ENCODE peak calls at places on chromosomes 4 and X, in four cellular contexts. N, L, T and F are unnamed samples.

GRCh38 chrX:47831788-47832187 is 4.9 kb upstream of the ZNF81 start:
- DNase-seq in N (peak), L (peak), T (peak), F (peak)

GRCh38 chr4:41203169-41203568 is 11.2 kb downstream of the APBB2 start:
- DNase-seq in N (no peak), L (no peak), T (no peak), F (no peak)

GRCh38 chr4:20356565-20356964 is 104.9 kb downstream of the SLIT2 start:
- DNase-seq in N (no peak), L (no peak), T (no peak), F (no peak)

GRCh38 chrX:56765816-56766553 is 36.9 kb downstream of the NBDY start:
- DNase-seq in N (no peak), L (no peak), T (no peak), F (no peak)

GRCh38 chrX:106481341-106481740 is 130.4 kb upstream of the RADX start:
- DNase-seq in N (peak), L (peak), T (peak), F (peak)

GRCh38 chr4:132809298-132810032 is 339.6 kb upstream of the PCDH10 start:
- DNase-seq in N (no peak), L (no peak), T (peak), F (no peak)

GRCh38 chrX:150088042-150088441 is 149.8 kb upstream of the EOLA2 start:
- DNase-seq in N (no peak), L (no peak), T (no peak), F (no peak)

GRCh38 chr4:2732526-2732925 is 23.6 kb downstream of the TNIP2 start:
- DNase-seq in N (no peak), L (no peak), T (no peak), F (no peak)

GRCh38 chr4:6313216-6313615 is 43.6 kb downstream of the WFS1 start:
- DNase-seq in N (no peak), L (no peak), T (no peak), F (no peak)

GRCh38 chr4:7390366-7390765 is 44.4 kb downstream of the PSAPL1 start:
- DNase-seq in N (no peak), L (no peak), T (peak), F (no peak)

GRCh38 chr4:112739442-112739841 is 102.5 kb downstream of the LARP7 start:
- DNase-seq in N (no peak), L (no peak), T (peak), F (no peak)

GRCh38 chr4:156608651-156609050 is 362.9 kb downstream of the PDGFC start:
- DNase-seq in N (no peak), L (no peak), T (no peak), F (no peak)

GRCh38 chr4:179124957-179125356 is 1682.7 kb upstream of the AGA start:
- DNase-seq in N (no peak), L (no peak), T (no peak), F (no peak)

GRCh38 chr4:27178066-27178465 is 317.4 kb downstream of the STIM2 start:
- DNase-seq in N (no peak), L (no peak), T (no peak), F (no peak)

GRCh38 chr4:106707776-106708603 is 328.1 kb downstream of the DKK2 start:
- DNase-seq in N (no peak), L (no peak), T (no peak), F (no peak)

GRCh38 chr4:89404530-89404929 is 96.9 kb upstream of the GPRIN3 start:
- DNase-seq in N (no peak), L (no peak), T (no peak), F (no peak)

GRCh38 chrX:77793950-77794349 is 7.9 kb upstream of the ATRX start:
- DNase-seq in N (no peak), L (no peak), T (no peak), F (no peak)

GRCh38 chr4:105234582-105234981 is 87.9 kb downstream of the TET2 start:
- DNase-seq in N (no peak), L (no peak), T (no peak), F (no peak)

GRCh38 chr4:103204114-103204513 is 6.0 kb upstream of the CENPE start:
- DNase-seq in N (peak), L (peak), T (no peak), F (peak)

GRCh38 chr4:163922302-163922701 is 427.8 kb downstream of the TMA16 start:
- DNase-seq in N (no peak), L (no peak), T (no peak), F (no peak)

GRCh38 chr4:86497131-86497530 is 97.0 kb upstream of the PTPN13 start:
- DNase-seq in N (no peak), L (no peak), T (no peak), F (no peak)

GRCh38 chr4:120922390-120923200 is at the start of gene PRDM5:
- DNase-seq in N (peak), L (no peak), T (peak), F (no peak)

GRCh38 chr4:15006416-15007024 is 4.2 kb downstream of the CPEB2 start:
- DNase-seq in N (no peak), L (peak), T (no peak), F (no peak)

GRCh38 chr4:5798447-5798846 is 87.4 kb downstream of the EVC start:
- DNase-seq in N (no peak), L (no peak), T (no peak), F (no peak)

GRCh38 chrX:118603981-118604380 is 108.4 kb downstream of the DOCK11 start:
- DNase-seq in N (peak), L (peak), T (peak), F (peak)

GRCh38 chr4:137471895-137472294 is 60.4 kb downstream of the PCDH18 start:
- DNase-seq in N (no peak), L (no peak), T (no peak), F (no peak)

DNA sequence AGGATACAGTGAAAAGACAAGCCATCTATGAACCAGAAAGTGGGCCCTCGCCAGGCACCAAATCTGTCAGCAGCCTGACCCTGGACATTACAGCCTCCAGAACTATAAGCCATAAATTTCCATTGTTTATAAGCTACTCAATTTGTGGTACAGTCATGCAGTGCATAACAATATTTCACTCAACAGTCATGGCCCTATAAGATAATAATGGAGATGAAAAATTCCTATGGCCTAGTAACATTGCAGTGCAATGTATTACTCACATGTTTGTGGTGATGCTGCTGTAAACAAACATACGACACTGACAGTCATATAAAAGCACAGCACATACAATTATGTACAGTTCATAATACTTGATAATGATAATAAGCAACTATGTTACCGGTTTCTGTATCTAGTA is 17.1 kb upstream of the TLR1 start:
- DNase-seq in N (no peak), L (no peak), T (no peak), F (no peak)
- TF ChIP-seq RNF2 in N (no peak), L (no peak), T (no peak), F (no peak)

DNA sequence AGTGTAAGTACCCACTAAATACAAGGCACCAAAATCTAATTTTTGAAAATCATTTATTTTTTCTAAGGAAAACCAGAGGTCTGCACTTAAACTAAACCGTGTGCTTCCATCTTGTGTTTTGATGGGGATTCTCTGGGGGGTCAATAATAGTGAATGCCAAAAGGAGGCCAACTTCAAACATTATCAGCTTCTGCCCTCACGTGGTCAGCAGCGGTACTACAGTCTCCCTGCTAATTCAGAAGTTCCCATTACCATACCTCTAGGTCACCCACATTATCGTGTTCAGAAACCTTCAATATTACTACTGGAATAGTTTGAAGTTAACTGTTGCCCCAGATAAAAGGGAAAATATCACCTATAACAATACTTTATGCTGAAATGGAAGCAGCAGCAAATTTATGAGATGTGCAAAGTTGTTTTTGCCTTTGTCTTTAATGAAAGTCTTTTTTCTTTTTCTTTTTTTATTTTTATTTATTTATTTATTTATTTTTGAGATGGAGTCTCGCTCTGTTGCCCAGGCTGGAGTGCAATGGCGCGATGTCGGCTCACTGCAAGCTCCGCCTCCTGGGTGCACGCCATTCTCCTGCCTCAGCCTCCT is 17.3 kb downstream of the CTPS2 start:
- DNase-seq in N (peak), L (peak), T (peak), F (peak)
- TF ChIP-seq RNF2 in N (no peak), L (no peak), T (no peak), F (no peak)

GRCh38 chr4:18935956-18936355 is 914.4 kb upstream of the LCORL start:
- DNase-seq in N (no peak), L (no peak), T (no peak), F (no peak)

GRCh38 chr4:18934197-18934596 is 912.6 kb upstream of the LCORL start:
- DNase-seq in N (no peak), L (no peak), T (no peak), F (no peak)

GRCh38 chr4:18938343-18939109 is 917.0 kb upstream of the LCORL start:
- DNase-seq in N (no peak), L (no peak), T (no peak), F (no peak)

GRCh38 chr4:18937080-18937479 is 915.5 kb upstream of the LCORL start:
- DNase-seq in N (no peak), L (no peak), T (no peak), F (no peak)

DNA sequence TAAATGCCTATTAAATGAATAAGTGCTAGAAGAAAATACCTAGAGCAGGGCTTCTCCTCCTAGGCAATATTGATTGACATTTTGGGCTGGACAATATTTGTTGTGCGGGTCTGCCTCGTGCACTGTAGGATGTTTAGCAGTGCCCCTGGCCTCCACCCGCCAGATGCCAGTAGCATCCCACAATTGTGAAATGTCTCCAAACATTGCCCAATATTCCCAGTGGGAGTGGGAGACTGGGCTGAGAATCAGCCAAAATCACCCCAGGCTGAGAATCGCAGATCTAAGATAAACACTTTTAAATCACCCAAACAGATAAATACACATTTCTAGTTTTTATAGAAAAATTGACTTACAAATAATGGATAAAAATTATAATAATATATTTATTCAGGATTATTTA is 916.2 kb upstream of the LCORL start:
- DNase-seq in N (no peak), L (no peak), T (no peak), F (no peak)
- TF ChIP-seq RNF2 in N (no peak), L (no peak), T (no peak), F (no peak)

GRCh38 chr4:53776141-53776540 is 184.9 kb upstream of the LNX1 start:
- DNase-seq in N (no peak), L (no peak), T (no peak), F (no peak)

GRCh38 chr4:53779025-53779424 is 187.7 kb upstream of the LNX1 start:
- DNase-seq in N (no peak), L (no peak), T (no peak), F (no peak)

GRCh38 chr4:53775381-53775780 is 184.1 kb upstream of the LNX1 start:
- DNase-seq in N (no peak), L (no peak), T (no peak), F (no peak)

GRCh38 chr4:53778122-53778521 is 186.8 kb upstream of the LNX1 start:
- DNase-seq in N (no peak), L (no peak), T (no peak), F (no peak)

DNA sequence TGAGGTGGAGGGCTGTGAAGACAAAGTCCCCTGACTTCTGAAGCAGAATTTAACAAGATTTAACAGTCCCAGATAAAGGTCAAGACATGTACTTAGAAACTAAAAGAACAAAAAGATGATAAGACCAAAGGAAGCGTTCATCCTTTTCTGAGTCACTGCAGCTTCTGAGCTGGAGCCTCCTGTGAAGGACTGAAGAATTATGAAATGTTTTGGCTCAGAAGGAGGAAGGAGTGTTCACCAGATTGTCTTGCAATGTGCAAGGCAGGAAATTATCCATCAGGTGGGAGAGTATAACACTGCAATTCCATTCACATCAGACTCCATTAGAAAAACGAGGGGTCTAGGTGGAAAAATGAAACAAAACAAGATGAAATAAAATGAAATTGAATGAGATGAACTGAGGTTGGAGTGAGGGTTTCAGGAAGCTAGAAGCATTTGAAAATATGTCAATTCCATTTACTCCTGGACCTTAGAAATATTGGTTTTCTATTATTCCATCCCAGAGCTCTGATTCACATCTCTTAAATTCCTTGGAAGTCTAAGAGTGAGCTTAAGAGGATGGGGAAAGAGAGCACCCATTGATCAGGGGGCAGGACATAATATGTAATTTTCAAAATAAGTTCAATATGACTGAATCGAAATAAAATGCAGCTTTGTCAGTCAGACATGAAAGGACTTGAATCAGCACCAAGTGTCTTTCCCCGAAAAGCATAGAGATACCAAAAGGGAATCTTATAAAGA is 186.1 kb upstream of the LNX1 start:
- DNase-seq in N (peak), L (no peak), T (no peak), F (no peak)
- TF ChIP-seq RNF2 in N (no peak), L (no peak), T (no peak), F (no peak)